ENCODE peak calls at places on chromosomes 6 and 20, in ten cellular contexts. One of them, this sample, is unnamed.

GRCh38 chr6:136288566-136289326 is 900 bp downstream of the BCLAF1 start:
- DNase-seq in tibial nerve: peak; percentile 36
- DNase-seq in heart left ventricle: peak; percentile 77
- DNase-seq in GM12878: peak; percentile 25
- DNase-seq in lower leg skin: peak; percentile 95
- DNase-seq in IMR-90: peak; percentile 96
- DNase-seq in sigmoid colon: peak; percentile 88
- DNase-seq in A549: peak; percentile 52
- DNase-seq in spleen: peak; percentile 94
- DNase-seq in gastrocnemius medialis: peak; percentile 58
- DNase-seq in this sample: peak; percentile 76

GRCh38 chr6:148551226-148551625 is 195.6 kb upstream of the UST start:
- DNase-seq in tibial nerve: no peak
- DNase-seq in heart left ventricle: no peak
- DNase-seq in GM12878: no peak
- DNase-seq in lower leg skin: no peak
- DNase-seq in IMR-90: no peak
- DNase-seq in sigmoid colon: no peak
- DNase-seq in A549: no peak
- DNase-seq in spleen: no peak
- DNase-seq in gastrocnemius medialis: no peak
- DNase-seq in this sample: no peak

GRCh38 chr20:50062006-50062838 is 50.7 kb downstream of the UBE2V1 start:
- DNase-seq in tibial nerve: no peak
- DNase-seq in heart left ventricle: no peak
- DNase-seq in GM12878: no peak
- DNase-seq in lower leg skin: no peak
- DNase-seq in IMR-90: no peak
- DNase-seq in sigmoid colon: no peak
- DNase-seq in A549: no peak
- DNase-seq in spleen: no peak
- DNase-seq in gastrocnemius medialis: no peak
- DNase-seq in this sample: no peak

GRCh38 chr6:44504321-44504761 is 116.8 kb downstream of the CDC5L start:
- DNase-seq in tibial nerve: no peak
- DNase-seq in heart left ventricle: no peak
- DNase-seq in GM12878: no peak
- DNase-seq in lower leg skin: peak; percentile 39
- DNase-seq in IMR-90: no peak
- DNase-seq in sigmoid colon: no peak
- DNase-seq in A549: no peak
- DNase-seq in spleen: no peak
- DNase-seq in gastrocnemius medialis: no peak
- DNase-seq in this sample: no peak

GRCh38 chr6:155130161-155130853 is 133.5 kb upstream of the CLDN20 start:
- DNase-seq in tibial nerve: no peak
- DNase-seq in heart left ventricle: no peak
- DNase-seq in GM12878: no peak
- DNase-seq in lower leg skin: no peak
- DNase-seq in IMR-90: no peak
- DNase-seq in sigmoid colon: no peak
- DNase-seq in A549: no peak
- DNase-seq in spleen: no peak
- DNase-seq in gastrocnemius medialis: no peak
- DNase-seq in this sample: no peak

GRCh38 chr6:159279790-159280277 is 110.6 kb downstream of the FNDC1 start:
- DNase-seq in tibial nerve: no peak
- DNase-seq in heart left ventricle: no peak
- DNase-seq in GM12878: no peak
- DNase-seq in lower leg skin: no peak
- DNase-seq in IMR-90: no peak
- DNase-seq in sigmoid colon: no peak
- DNase-seq in A549: no peak
- DNase-seq in spleen: no peak
- DNase-seq in gastrocnemius medialis: no peak
- DNase-seq in this sample: peak; percentile 69

GRCh38 chr6:16158943-16159557 is 30.2 kb downstream of the MYLIP start:
- DNase-seq in tibial nerve: no peak
- DNase-seq in heart left ventricle: no peak
- DNase-seq in GM12878: no peak
- DNase-seq in lower leg skin: no peak
- DNase-seq in IMR-90: no peak
- DNase-seq in sigmoid colon: no peak
- DNase-seq in A549: no peak
- DNase-seq in spleen: no peak
- DNase-seq in gastrocnemius medialis: no peak
- DNase-seq in this sample: no peak

GRCh38 chr20:39893013-39893685 is 795.9 kb downstream of the MAFB start:
- DNase-seq in tibial nerve: no peak
- DNase-seq in heart left ventricle: no peak
- DNase-seq in GM12878: no peak
- DNase-seq in lower leg skin: no peak
- DNase-seq in IMR-90: peak; percentile 91
- DNase-seq in sigmoid colon: no peak
- DNase-seq in A549: no peak
- DNase-seq in spleen: no peak
- DNase-seq in gastrocnemius medialis: no peak
- DNase-seq in this sample: no peak

GRCh38 chr20:4837760-4838159 is 116.1 kb downstream of the PRND start:
- DNase-seq in tibial nerve: no peak
- DNase-seq in heart left ventricle: no peak
- DNase-seq in GM12878: no peak
- DNase-seq in lower leg skin: peak; percentile 52
- DNase-seq in IMR-90: no peak
- DNase-seq in sigmoid colon: peak; percentile 41
- DNase-seq in A549: no peak
- DNase-seq in spleen: no peak
- DNase-seq in gastrocnemius medialis: no peak
- DNase-seq in this sample: no peak

GRCh38 chr6:28980797-28981390 is 24.2 kb downstream of the ZNF311 start:
- DNase-seq in tibial nerve: no peak
- DNase-seq in heart left ventricle: no peak
- DNase-seq in GM12878: peak; percentile 11
- DNase-seq in lower leg skin: no peak
- DNase-seq in IMR-90: peak; percentile 77
- DNase-seq in sigmoid colon: no peak
- DNase-seq in A549: peak; percentile 78
- DNase-seq in spleen: peak; percentile 76
- DNase-seq in gastrocnemius medialis: no peak
- DNase-seq in this sample: no peak

GRCh38 chr6:88339816-88340215 is 173.7 kb upstream of the CNR1 start:
- DNase-seq in tibial nerve: no peak
- DNase-seq in heart left ventricle: no peak
- DNase-seq in GM12878: no peak
- DNase-seq in lower leg skin: no peak
- DNase-seq in IMR-90: no peak
- DNase-seq in sigmoid colon: no peak
- DNase-seq in A549: no peak
- DNase-seq in spleen: no peak
- DNase-seq in gastrocnemius medialis: no peak
- DNase-seq in this sample: no peak

GRCh38 chr6:57262491-57262890 is 40.4 kb upstream of the RAB23 start:
- DNase-seq in tibial nerve: peak; percentile 64
- DNase-seq in heart left ventricle: peak; percentile 52
- DNase-seq in GM12878: no peak
- DNase-seq in lower leg skin: peak; percentile 92
- DNase-seq in IMR-90: no peak
- DNase-seq in sigmoid colon: peak; percentile 94
- DNase-seq in A549: no peak
- DNase-seq in spleen: no peak
- DNase-seq in gastrocnemius medialis: peak; percentile 88
- DNase-seq in this sample: peak; percentile 36

GRCh38 chr6:66771626-66772025 is 1064.6 kb upstream of the EYS start:
- DNase-seq in tibial nerve: no peak
- DNase-seq in heart left ventricle: no peak
- DNase-seq in GM12878: no peak
- DNase-seq in lower leg skin: no peak
- DNase-seq in IMR-90: no peak
- DNase-seq in sigmoid colon: no peak
- DNase-seq in A549: no peak
- DNase-seq in spleen: no peak
- DNase-seq in gastrocnemius medialis: no peak
- DNase-seq in this sample: no peak

GRCh38 chr6:52517502-52518278 is 59.2 kb downstream of the TRAM2 start:
- DNase-seq in tibial nerve: peak; percentile 55
- DNase-seq in heart left ventricle: peak; percentile 90
- DNase-seq in GM12878: no peak
- DNase-seq in lower leg skin: peak; percentile 95
- DNase-seq in IMR-90: peak; percentile 98
- DNase-seq in sigmoid colon: peak; percentile 96
- DNase-seq in A549: peak; percentile 91
- DNase-seq in spleen: no peak
- DNase-seq in gastrocnemius medialis: peak; percentile 91
- DNase-seq in this sample: peak; percentile 73

GRCh38 chr6:42249279-42249678 is 31.6 kb upstream of the MRPS10 start:
- DNase-seq in tibial nerve: no peak
- DNase-seq in heart left ventricle: no peak
- DNase-seq in GM12878: no peak
- DNase-seq in lower leg skin: peak; percentile 49
- DNase-seq in IMR-90: peak; percentile 32
- DNase-seq in sigmoid colon: no peak
- DNase-seq in A549: no peak
- DNase-seq in spleen: no peak
- DNase-seq in gastrocnemius medialis: peak; percentile 25
- DNase-seq in this sample: no peak

GRCh38 chr6:52423971-52424381 is 3.8 kb downstream of the EFHC1 start:
- DNase-seq in tibial nerve: no peak
- DNase-seq in heart left ventricle: peak; percentile 49
- DNase-seq in GM12878: no peak
- DNase-seq in lower leg skin: no peak
- DNase-seq in IMR-90: peak; percentile 90
- DNase-seq in sigmoid colon: no peak
- DNase-seq in A549: no peak
- DNase-seq in spleen: no peak
- DNase-seq in gastrocnemius medialis: no peak
- DNase-seq in this sample: no peak

GRCh38 chr20:51156796-51157119 is 133.9 kb upstream of the KCNG1 start:
- DNase-seq in tibial nerve: no peak
- DNase-seq in heart left ventricle: no peak
- DNase-seq in GM12878: no peak
- DNase-seq in lower leg skin: no peak
- DNase-seq in IMR-90: no peak
- DNase-seq in sigmoid colon: no peak
- DNase-seq in A549: no peak
- DNase-seq in spleen: no peak
- DNase-seq in gastrocnemius medialis: no peak
- DNase-seq in this sample: no peak

GRCh38 chr6:6808915-6809314 is 220.4 kb downstream of the LY86 start:
- DNase-seq in tibial nerve: no peak
- DNase-seq in heart left ventricle: no peak
- DNase-seq in GM12878: no peak
- DNase-seq in lower leg skin: no peak
- DNase-seq in IMR-90: no peak
- DNase-seq in sigmoid colon: no peak
- DNase-seq in A549: no peak
- DNase-seq in spleen: no peak
- DNase-seq in gastrocnemius medialis: no peak
- DNase-seq in this sample: no peak
- TF ChIP-seq POLR2A in tibial nerve: no peak
- TF ChIP-seq POLR2A in heart left ventricle: no peak
- TF ChIP-seq POLR2A in GM12878: no peak
- TF ChIP-seq POLR2A in lower leg skin: no peak
- TF ChIP-seq POLR2A in IMR-90: no peak
- TF ChIP-seq POLR2A in sigmoid colon: no peak
- TF ChIP-seq POLR2A in A549: no peak
- TF ChIP-seq POLR2A in spleen: no peak
- TF ChIP-seq POLR2A in gastrocnemius medialis: no peak
- TF ChIP-seq POLR2A in this sample: no peak

GRCh38 chr6:132812255-132812732 is 2.1 kb upstream of the RPS12 start:
- DNase-seq in tibial nerve: no peak
- DNase-seq in heart left ventricle: no peak
- DNase-seq in GM12878: no peak
- DNase-seq in lower leg skin: no peak
- DNase-seq in IMR-90: peak; percentile 66
- DNase-seq in sigmoid colon: no peak
- DNase-seq in A549: no peak
- DNase-seq in spleen: no peak
- DNase-seq in gastrocnemius medialis: no peak
- DNase-seq in this sample: no peak
- H3K4me3 ChIP-seq in tibial nerve: peak overlapping the region; percentile 80
- H3K4me3 ChIP-seq in heart left ventricle: peak overlapping the region; percentile 77
- H3K4me3 ChIP-seq in GM12878: peak overlapping the region; percentile 85
- H3K4me3 ChIP-seq in lower leg skin: no peak overlapping the region
- H3K4me3 ChIP-seq in IMR-90: peak overlapping the region; percentile 73
- H3K4me3 ChIP-seq in sigmoid colon: peak overlapping the region; percentile 75
- H3K4me3 ChIP-seq in A549: no peak overlapping the region
- H3K4me3 ChIP-seq in spleen: peak overlapping the region; percentile 93
- H3K4me3 ChIP-seq in gastrocnemius medialis: peak overlapping the region; percentile 64
- H3K4me3 ChIP-seq in this sample: peak overlapping the region; percentile 68

GRCh38 chr20:38473353-38473795 is 731 bp downstream of the RALGAPB start:
- DNase-seq in tibial nerve: no peak
- DNase-seq in heart left ventricle: peak; percentile 35
- DNase-seq in GM12878: no peak
- DNase-seq in lower leg skin: no peak
- DNase-seq in IMR-90: no peak
- DNase-seq in sigmoid colon: no peak
- DNase-seq in A549: no peak
- DNase-seq in spleen: no peak
- DNase-seq in gastrocnemius medialis: no peak
- DNase-seq in this sample: peak; percentile 28
- TF ChIP-seq CTCF in tibial nerve: no peak
- TF ChIP-seq CTCF in heart left ventricle: no peak
- TF ChIP-seq CTCF in GM12878: no peak
- TF ChIP-seq CTCF in lower leg skin: no peak
- TF ChIP-seq CTCF in IMR-90: no peak
- TF ChIP-seq CTCF in sigmoid colon: no peak
- TF ChIP-seq CTCF in A549: no peak
- TF ChIP-seq CTCF in spleen: no peak
- TF ChIP-seq CTCF in gastrocnemius medialis: no peak
- TF ChIP-seq CTCF in this sample: no peak

DNA sequence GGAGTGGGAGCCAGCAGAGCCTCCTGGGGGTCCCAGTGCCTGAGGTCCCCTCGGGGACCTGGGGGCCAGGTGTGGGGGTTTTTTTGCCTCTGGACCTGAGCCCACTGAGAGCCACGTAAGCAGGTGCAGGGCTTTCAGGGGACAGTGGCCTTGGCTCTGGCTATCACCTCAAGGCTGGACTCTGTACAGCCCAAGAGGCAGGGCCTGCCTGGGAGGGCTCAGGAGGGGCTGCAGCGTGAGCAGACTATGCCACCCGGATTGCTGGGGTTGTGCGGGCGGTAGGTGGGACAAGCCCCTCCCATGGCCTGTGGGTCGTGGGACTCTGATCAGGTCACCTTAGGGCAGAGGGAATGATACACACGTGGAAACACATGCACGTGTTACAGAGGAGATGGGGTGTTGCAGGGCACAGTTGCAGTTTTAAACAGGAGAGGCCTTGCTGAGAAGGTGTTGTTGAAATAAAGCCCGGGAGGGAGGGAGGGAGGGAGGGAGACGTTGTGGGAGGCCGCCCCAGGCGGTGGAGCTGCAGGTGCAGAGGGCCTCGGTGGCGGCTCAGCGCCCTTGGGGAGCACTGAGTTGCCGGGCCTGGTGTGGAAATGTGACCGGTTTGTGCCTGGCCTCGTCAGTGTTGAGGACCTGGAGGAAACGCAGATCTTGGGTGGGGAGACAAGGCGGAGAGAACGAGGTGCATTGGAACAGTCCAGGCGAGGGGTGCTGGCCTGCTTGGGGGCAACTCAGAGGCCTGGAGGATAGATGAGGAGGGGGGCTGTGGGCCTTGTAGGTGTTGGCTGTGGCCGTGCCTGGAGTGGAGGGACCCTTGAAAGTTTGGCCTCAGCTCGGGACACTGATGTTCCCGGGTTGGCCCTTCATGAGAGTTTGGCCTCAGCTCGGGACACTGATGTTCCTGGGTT is 2.3 kb downstream of the TCEA2 start:
- DNase-seq in tibial nerve: no peak
- DNase-seq in heart left ventricle: no peak
- DNase-seq in GM12878: no peak
- DNase-seq in lower leg skin: no peak
- DNase-seq in IMR-90: no peak
- DNase-seq in sigmoid colon: no peak
- DNase-seq in A549: no peak
- DNase-seq in spleen: no peak
- DNase-seq in gastrocnemius medialis: no peak
- DNase-seq in this sample: no peak
- TF ChIP-seq POLR2A in tibial nerve: no peak
- TF ChIP-seq POLR2A in heart left ventricle: no peak
- TF ChIP-seq POLR2A in GM12878: peak; percentile 20
- TF ChIP-seq POLR2A in lower leg skin: no peak
- TF ChIP-seq POLR2A in IMR-90: no peak
- TF ChIP-seq POLR2A in sigmoid colon: no peak
- TF ChIP-seq POLR2A in A549: no peak
- TF ChIP-seq POLR2A in spleen: no peak
- TF ChIP-seq POLR2A in gastrocnemius medialis: no peak
- TF ChIP-seq POLR2A in this sample: no peak

This sample was measured in stomach.